ENCODE peak calls at places on chromosomes 4 and X, in six cellular contexts. G, X, L, I, R and B are unnamed samples.

GRCh38 chr4:33780952-33781655 is 2463.2 kb downstream of the ARAP2 start:
- DNase-seq in G (no peak), X (no peak), L (peak; percentile 32), I (no peak), R (no peak), B (peak; percentile 49)

GRCh38 chr4:47674173-47674572 is 163.7 kb downstream of the CORIN start:
- DNase-seq in G (no peak), X (no peak), L (no peak), I (no peak), R (no peak), B (no peak)

GRCh38 chr4:137700751-137701150 is 168.5 kb upstream of the PCDH18 start:
- DNase-seq in G (no peak), X (no peak), L (no peak), I (no peak), R (no peak), B (peak; percentile 31)

GRCh38 chrX:4570141-4570540 is 856.7 kb upstream of the PRKX start:
- DNase-seq in G (no peak), X (no peak), L (no peak), I (no peak), R (no peak), B (no peak)

GRCh38 chr4:168993724-168994510 is 16.1 kb downstream of the CBR4 start:
- DNase-seq in G (no peak), X (no peak), L (no peak), I (no peak), R (no peak), B (no peak)

GRCh38 chr4:41611881-41612871 is 74.2 kb downstream of the LIMCH1 start:
- DNase-seq in G (no peak), X (peak; percentile 15), L (peak; percentile 17), I (no peak), R (no peak), B (peak; percentile 8)

GRCh38 chrX:153580700-153581386 is 18.1 kb downstream of the CCNQ start:
- DNase-seq in G (no peak), X (peak; percentile 66), L (peak; percentile 14), I (peak; percentile 52), R (peak; percentile 21), B (no peak)

GRCh38 chr4:4439782-4440181 is 52.9 kb downstream of the NSG1 start:
- DNase-seq in G (no peak), X (no peak), L (no peak), I (no peak), R (no peak), B (peak; percentile 85)

GRCh38 chrX:30275498-30275897 is 28.6 kb downstream of the MAGEB1 start:
- DNase-seq in G (no peak), X (no peak), L (peak; percentile 55), I (peak; percentile 10), R (no peak), B (peak; percentile 13)

GRCh38 chr4:90457817-90458216 is 330.6 kb downstream of the CCSER1 start:
- DNase-seq in G (no peak), X (no peak), L (no peak), I (no peak), R (no peak), B (no peak)

GRCh38 chrX:47751670-47752069 is 85.0 kb upstream of the ZNF81 start:
- DNase-seq in G (no peak), X (peak; percentile 31), L (peak; percentile 25), I (peak; percentile 34), R (no peak), B (no peak)

GRCh38 chr4:128703948-128704347 is 105.6 kb upstream of the JADE1 start:
- DNase-seq in G (no peak), X (no peak), L (no peak), I (no peak), R (no peak), B (no peak)

GRCh38 chr4:136078971-136079370 is 1453.3 kb downstream of the PCDH18 start:
- DNase-seq in G (no peak), X (no peak), L (no peak), I (no peak), R (no peak), B (peak; percentile 12)

GRCh38 chr4:56055027-56055976 is 106.6 kb downstream of the CEP135 start:
- DNase-seq in G (no peak), X (no peak), L (no peak), I (no peak), R (no peak), B (no peak)

GRCh38 chr4:5143940-5144339 is 92.7 kb downstream of the STK32B start:
- DNase-seq in G (no peak), X (no peak), L (no peak), I (no peak), R (no peak), B (no peak)

GRCh38 chr4:101458473-101458872 is 111.1 kb upstream of the PPP3CA start:
- DNase-seq in G (no peak), X (no peak), L (no peak), I (no peak), R (no peak), B (no peak)

GRCh38 chr4:183657564-183657963 is 1.4 kb downstream of the RWDD4 start:
- DNase-seq in G (no peak), X (no peak), L (no peak), I (no peak), R (no peak), B (no peak)

GRCh38 chr4:87492617-87493016 is 36.6 kb downstream of the SPARCL1 start:
- DNase-seq in G (no peak), X (no peak), L (no peak), I (no peak), R (no peak), B (no peak)

GRCh38 chr4:94472056-94472826 is 20.5 kb downstream of the PDLIM5 start:
- DNase-seq in G (no peak), X (no peak), L (no peak), I (no peak), R (peak; percentile 41), B (peak; percentile 69)

GRCh38 chrX:150527108-150527507 is 41.3 kb upstream of the MTM1 start:
- DNase-seq in G (no peak), X (no peak), L (no peak), I (no peak), R (no peak), B (no peak)

GRCh38 chr4:98027827-98028226 is 115.4 kb downstream of the STPG2 start:
- DNase-seq in G (no peak), X (peak; percentile 10), L (peak; percentile 36), I (no peak), R (no peak), B (no peak)

GRCh38 chr4:127291316-127291715 is 341.4 kb upstream of the INTU start:
- DNase-seq in G (no peak), X (no peak), L (no peak), I (no peak), R (no peak), B (no peak)

GRCh38 chr4:94767446-94767845 is 9.7 kb downstream of the BMPR1B start:
- DNase-seq in G (no peak), X (no peak), L (no peak), I (no peak), R (no peak), B (no peak)

GRCh38 chrX:46072776-46073175 is 472.4 kb downstream of the ZNF674 start:
- DNase-seq in G (no peak), X (no peak), L (no peak), I (no peak), R (no peak), B (no peak)

GRCh38 chr4:121749225-121749624 is 15.7 kb downstream of the SMIM43 start:
- DNase-seq in G (no peak), X (no peak), L (no peak), I (no peak), R (no peak), B (no peak)

GRCh38 chrX:45758319-45758718 is 557.6 kb upstream of the DIPK2B start:
- DNase-seq in G (peak; percentile 61), X (no peak), L (no peak), I (no peak), R (no peak), B (peak; percentile 93)

GRCh38 chr4:666822-667544 is 7.1 kb downstream of the ATP5ME start:
- DNase-seq in G (no peak), X (no peak), L (no peak), I (no peak), R (no peak), B (no peak)

DNA sequence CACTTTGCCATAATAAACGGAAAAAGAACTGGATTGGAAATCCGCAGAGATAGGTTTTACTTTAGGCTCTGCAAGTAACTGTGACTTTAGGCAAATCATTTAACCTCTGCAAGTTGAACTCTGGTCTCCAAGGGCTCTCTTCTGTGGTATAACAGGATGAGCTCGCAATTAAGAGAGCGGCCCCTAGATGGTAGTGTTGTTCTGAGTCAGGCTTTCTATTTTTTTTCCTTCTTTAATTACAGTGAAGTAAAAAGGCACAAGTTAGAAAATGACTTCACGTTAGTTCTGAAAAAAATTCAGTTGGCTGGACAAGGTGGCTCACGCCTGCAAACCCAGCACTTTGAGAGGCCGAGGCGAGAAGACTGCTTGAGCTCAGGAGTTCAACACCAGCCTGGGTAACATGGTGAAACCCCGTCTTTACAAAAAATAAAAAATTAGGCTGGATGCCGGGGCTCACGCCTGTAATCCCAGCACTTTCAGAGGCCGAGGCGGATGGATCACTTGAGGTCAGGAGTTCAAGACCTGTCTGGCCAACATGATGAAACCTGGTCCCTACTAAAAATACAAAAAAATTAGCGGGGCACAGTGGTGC is 18.0 kb downstream of the RPS3A start:
- DNase-seq in G (no peak), X (peak; percentile 63), L (peak; percentile 56), I (peak; percentile 56), R (peak; percentile 78), B (peak; percentile 69)
- TF ChIP-seq BHLHE40 in G (no peak), X (no peak), L (no peak), I (no peak), R (no peak), B (no peak)

GRCh38 chr4:8297141-8297601 is 27.6 kb downstream of the HTRA3 start:
- DNase-seq in G (no peak), X (no peak), L (no peak), I (no peak), R (no peak), B (no peak)
- TF ChIP-seq BHLHE40 in G (no peak), X (no peak), L (no peak), I (no peak), R (no peak), B (no peak)

GRCh38 chr4:23631255-23631950 is 258.4 kb downstream of the PPARGC1A start:
- DNase-seq in G (no peak), X (no peak), L (no peak), I (no peak), R (no peak), B (no peak)
- TF ChIP-seq BHLHE40 in G (no peak), X (no peak), L (no peak), I (no peak), R (no peak), B (no peak)

GRCh38 chr4:62706423-62706822 is 1506.3 kb downstream of the ADGRL3 start:
- DNase-seq in G (no peak), X (no peak), L (no peak), I (no peak), R (no peak), B (no peak)

GRCh38 chr4:62711575-62711974 is 1511.4 kb downstream of the ADGRL3 start:
- DNase-seq in G (no peak), X (no peak), L (no peak), I (no peak), R (no peak), B (no peak)

DNA sequence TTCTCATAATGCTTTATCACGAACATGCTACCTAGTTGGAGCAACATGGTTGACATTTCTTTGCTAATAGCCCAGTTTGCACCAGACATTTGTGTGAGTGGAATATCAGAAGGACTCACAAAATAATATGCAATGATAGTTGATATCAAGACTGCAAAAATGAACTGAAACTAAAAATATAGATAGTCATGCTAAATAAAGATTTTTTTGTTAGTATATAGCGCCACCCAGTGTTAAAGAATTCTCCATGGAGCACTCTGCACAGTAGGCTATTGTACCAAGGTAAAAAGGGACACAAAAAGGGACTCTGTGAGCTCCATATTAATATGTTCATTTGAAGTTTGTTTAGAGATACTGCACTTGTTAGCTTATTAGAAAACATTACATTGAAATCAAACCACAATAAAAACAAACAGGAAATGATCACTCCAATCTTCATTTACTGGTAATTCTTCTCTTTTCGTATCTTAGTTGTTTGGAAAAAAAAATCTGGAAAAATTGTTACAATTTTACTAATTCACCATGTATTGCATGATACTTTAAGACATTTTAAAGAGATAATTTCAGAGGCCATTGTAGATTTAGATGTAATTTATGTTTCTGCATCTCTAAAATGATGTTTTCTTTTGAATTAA is 1509.6 kb downstream of the ADGRL3 start:
- DNase-seq in G (no peak), X (peak; percentile 21), L (peak; percentile 6), I (peak; percentile 2), R (peak; percentile 34), B (peak; percentile 0)
- TF ChIP-seq BHLHE40 in G (no peak), X (no peak), L (no peak), I (no peak), R (no peak), B (no peak)